ENCODE peak calls at places on chromosomes 12 and 14, in four cellular contexts. K, V, Q and X are unnamed samples.

GRCh38 chr14:76958975-76959710 is 69.4 kb downstream of the IRF2BPL start:
- DNase-seq in K (no peak), V (peak), Q (no peak), X (peak)

GRCh38 chr14:53553221-53553620 is 400.1 kb upstream of the DDHD1 start:
- DNase-seq in K (no peak), V (no peak), Q (no peak), X (no peak)

GRCh38 chr14:71524321-71524982 is 407.8 kb upstream of the RGS6 start:
- DNase-seq in K (no peak), V (no peak), Q (no peak), X (peak)

GRCh38 chr12:115440438-115440837 is 756.5 kb upstream of the TBX3 start:
- DNase-seq in K (peak), V (no peak), Q (peak), X (no peak)

GRCh38 chr14:59427653-59428578 is 37.3 kb downstream of the GPR135 start:
- DNase-seq in K (no peak), V (no peak), Q (peak), X (no peak)

GRCh38 chr14:99968156-99968920 is 96.9 kb upstream of the EVL start:
- DNase-seq in K (peak), V (no peak), Q (peak), X (no peak)

GRCh38 chr12:64160021-64160717 is 61.9 kb downstream of the KICS2 start:
- DNase-seq in K (no peak), V (no peak), Q (peak), X (no peak)

GRCh38 chr12:18246057-18246456 is 15.3 kb upstream of the PIK3C2G start:
- DNase-seq in K (no peak), V (no peak), Q (no peak), X (no peak)

GRCh38 chr12:62260733-62261683 is 804 bp downstream of the USP15 start:
- DNase-seq in K (no peak), V (peak), Q (peak), X (peak)

GRCh38 chr14:21868442-21869046 is 194.9 kb upstream of the OR4E1 start:
- DNase-seq in K (no peak), V (no peak), Q (peak), X (peak)

GRCh38 chr12:51128905-51129304 is 44.0 kb downstream of the TFCP2 start:
- DNase-seq in K (peak), V (no peak), Q (peak), X (no peak)

GRCh38 chr14:53016491-53016890 is 65.6 kb upstream of the FERMT2 start:
- DNase-seq in K (no peak), V (no peak), Q (no peak), X (no peak)

GRCh38 chr14:49768301-49769121 is 558 bp downstream of the KLHDC2 start:
- DNase-seq in K (no peak), V (peak), Q (peak), X (peak)

DNA sequence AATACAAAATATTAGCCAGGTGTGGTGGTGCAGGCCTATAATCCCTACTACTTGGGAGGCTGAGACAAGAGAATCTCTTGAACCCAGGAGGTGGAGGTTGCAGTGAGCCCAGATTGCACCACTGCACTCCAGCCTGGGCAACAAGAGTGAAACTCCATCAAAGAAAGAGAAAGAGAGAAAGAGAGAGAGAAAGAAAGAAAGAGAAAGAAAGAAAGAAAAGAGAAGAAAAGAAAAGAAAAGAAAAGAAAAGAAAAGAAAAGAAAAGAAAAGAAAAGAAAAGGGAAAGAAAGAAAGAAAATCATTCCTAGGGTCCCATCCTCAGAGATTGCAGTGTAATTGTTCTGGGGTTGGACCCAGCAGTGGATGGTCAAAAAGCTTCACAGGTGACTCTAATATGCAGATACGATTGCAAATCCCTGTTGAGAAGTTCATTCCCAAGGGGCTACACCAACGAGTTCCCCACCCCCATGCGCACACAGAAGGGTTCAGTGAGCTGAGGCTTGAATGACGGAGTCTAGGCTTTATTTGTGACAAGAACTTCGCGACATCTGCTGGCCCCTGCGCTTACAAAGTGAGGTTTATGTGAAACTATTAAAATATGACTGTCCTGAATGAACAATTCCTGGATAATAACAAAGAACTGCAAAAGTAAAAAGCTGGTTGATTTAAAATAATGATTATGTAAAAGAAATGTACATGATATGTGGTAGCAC is 17.4 kb upstream of the RNASE12 start:
- DNase-seq in K (no peak), V (no peak), Q (no peak), X (no peak)
- TF ChIP-seq CTCF in K (no peak), V (no peak), Q (no peak), X (no peak)

GRCh38 chr12:72071030-72071429 is 132.4 kb downstream of the TPH2 start:
- DNase-seq in K (no peak), V (no peak), Q (no peak), X (no peak)
- TF ChIP-seq CTCF in K (no peak), V (no peak), Q (no peak), X (no peak)

GRCh38 chr12:123232807-123233504 is at the start of the genes MPHOSPH9 and MTRFR:
- DNase-seq in K (peak), V (peak), Q (peak), X (peak)
- TF ChIP-seq CTCF in K (no peak), V (no peak), Q (no peak), X (no peak)

GRCh38 chr14:102046337-102047278 is 40.2 kb downstream of the HSP90AA1 start:
- DNase-seq in K (peak), V (no peak), Q (peak), X (no peak)
- TF ChIP-seq CTCF in K (peak), V (peak), Q (no peak), X (peak)

GRCh38 chr12:98998697-98999299 is 353.7 kb downstream of the APAF1 start:
- DNase-seq in K (peak), V (no peak), Q (peak), X (peak)
- TF ChIP-seq CTCF in K (peak), V (peak), Q (peak), X (peak)